ENCODE peak calls at places on chromosome 9, in eight cellular contexts. One of them, this sample, is unnamed.

GRCh38 chr9:18601956-18602355 is 128.0 kb downstream of the ADAMTSL1 start:
- DNase-seq in EL: no peak
- DNase-seq in hepatocyte: no peak
- DNase-seq in activated CD4-positive, alpha-beta T cell treated with anti-CD3 and anti-CD28 coated beads, Interleukin-2, amount 50 U/mL, for 1 hour: no peak
- DNase-seq in astrocyte: no peak
- DNase-seq in foreskin melanocyte: no peak
- DNase-seq in M059J: no peak
- DNase-seq in KBM-7: no peak
- DNase-seq in this sample: no peak

GRCh38 chr9:127965953-127966352 is 14.8 kb downstream of the EEIG1 start:
- DNase-seq in EL: no peak
- DNase-seq in hepatocyte: no peak
- DNase-seq in activated CD4-positive, alpha-beta T cell treated with anti-CD3 and anti-CD28 coated beads, Interleukin-2, amount 50 U/mL, for 1 hour: no peak
- DNase-seq in astrocyte: peak
- DNase-seq in foreskin melanocyte: no peak
- DNase-seq in M059J: no peak
- DNase-seq in KBM-7: no peak
- DNase-seq in this sample: no peak

GRCh38 chr9:115531410-115532130 is 413.6 kb upstream of the TNC start:
- DNase-seq in EL: peak
- DNase-seq in hepatocyte: no peak
- DNase-seq in activated CD4-positive, alpha-beta T cell treated with anti-CD3 and anti-CD28 coated beads, Interleukin-2, amount 50 U/mL, for 1 hour: no peak
- DNase-seq in astrocyte: peak
- DNase-seq in foreskin melanocyte: no peak
- DNase-seq in M059J: peak
- DNase-seq in KBM-7: no peak
- DNase-seq in this sample: peak

GRCh38 chr9:96331236-96331947 is 29.4 kb upstream of the HSD17B3 start:
- DNase-seq in EL: peak
- DNase-seq in hepatocyte: no peak
- DNase-seq in activated CD4-positive, alpha-beta T cell treated with anti-CD3 and anti-CD28 coated beads, Interleukin-2, amount 50 U/mL, for 1 hour: no peak
- DNase-seq in astrocyte: peak
- DNase-seq in foreskin melanocyte: no peak
- DNase-seq in M059J: peak
- DNase-seq in KBM-7: no peak
- DNase-seq in this sample: peak

GRCh38 chr9:10268500-10269485 is 344.0 kb downstream of the PTPRD start:
- DNase-seq in EL: no peak
- DNase-seq in hepatocyte: peak
- DNase-seq in activated CD4-positive, alpha-beta T cell treated with anti-CD3 and anti-CD28 coated beads, Interleukin-2, amount 50 U/mL, for 1 hour: no peak
- DNase-seq in astrocyte: peak
- DNase-seq in foreskin melanocyte: peak
- DNase-seq in M059J: no peak
- DNase-seq in KBM-7: peak
- DNase-seq in this sample: no peak

GRCh38 chr9:80351612-80352011 is 779.8 kb downstream of the TLE4 start:
- DNase-seq in EL: no peak
- DNase-seq in hepatocyte: no peak
- DNase-seq in activated CD4-positive, alpha-beta T cell treated with anti-CD3 and anti-CD28 coated beads, Interleukin-2, amount 50 U/mL, for 1 hour: no peak
- DNase-seq in astrocyte: no peak
- DNase-seq in foreskin melanocyte: no peak
- DNase-seq in M059J: no peak
- DNase-seq in KBM-7: no peak
- DNase-seq in this sample: no peak

GRCh38 chr9:37984672-37985611 is 81.0 kb upstream of the SLC25A51 start:
- DNase-seq in EL: peak
- DNase-seq in hepatocyte: no peak
- DNase-seq in activated CD4-positive, alpha-beta T cell treated with anti-CD3 and anti-CD28 coated beads, Interleukin-2, amount 50 U/mL, for 1 hour: no peak
- DNase-seq in astrocyte: peak
- DNase-seq in foreskin melanocyte: no peak
- DNase-seq in M059J: peak
- DNase-seq in KBM-7: no peak
- DNase-seq in this sample: no peak

GRCh38 chr9:107638922-107639321 is 149.4 kb upstream of the KLF4 start:
- DNase-seq in EL: peak
- DNase-seq in hepatocyte: peak
- DNase-seq in activated CD4-positive, alpha-beta T cell treated with anti-CD3 and anti-CD28 coated beads, Interleukin-2, amount 50 U/mL, for 1 hour: no peak
- DNase-seq in astrocyte: peak
- DNase-seq in foreskin melanocyte: peak
- DNase-seq in M059J: no peak
- DNase-seq in KBM-7: no peak
- DNase-seq in this sample: peak

GRCh38 chr9:127954831-127955293 is 17.2 kb upstream of the DPM2 start:
- DNase-seq in EL: no peak
- DNase-seq in hepatocyte: no peak
- DNase-seq in activated CD4-positive, alpha-beta T cell treated with anti-CD3 and anti-CD28 coated beads, Interleukin-2, amount 50 U/mL, for 1 hour: no peak
- DNase-seq in astrocyte: no peak
- DNase-seq in foreskin melanocyte: no peak
- DNase-seq in M059J: no peak
- DNase-seq in KBM-7: no peak
- DNase-seq in this sample: no peak

GRCh38 chr9:11233693-11234092 is 620.9 kb upstream of the PTPRD start:
- DNase-seq in EL: no peak
- DNase-seq in hepatocyte: no peak
- DNase-seq in activated CD4-positive, alpha-beta T cell treated with anti-CD3 and anti-CD28 coated beads, Interleukin-2, amount 50 U/mL, for 1 hour: no peak
- DNase-seq in astrocyte: no peak
- DNase-seq in foreskin melanocyte: no peak
- DNase-seq in M059J: no peak
- DNase-seq in KBM-7: no peak
- DNase-seq in this sample: no peak

GRCh38 chr9:135757356-135757755 is 55.4 kb downstream of the KCNT1 start:
- DNase-seq in EL: no peak
- DNase-seq in hepatocyte: no peak
- DNase-seq in activated CD4-positive, alpha-beta T cell treated with anti-CD3 and anti-CD28 coated beads, Interleukin-2, amount 50 U/mL, for 1 hour: no peak
- DNase-seq in astrocyte: no peak
- DNase-seq in foreskin melanocyte: no peak
- DNase-seq in M059J: no peak
- DNase-seq in KBM-7: no peak
- DNase-seq in this sample: no peak

GRCh38 chr9:124038239-124038638 is 26.7 kb downstream of the LHX2 start:
- DNase-seq in EL: no peak
- DNase-seq in hepatocyte: no peak
- DNase-seq in activated CD4-positive, alpha-beta T cell treated with anti-CD3 and anti-CD28 coated beads, Interleukin-2, amount 50 U/mL, for 1 hour: no peak
- DNase-seq in astrocyte: no peak
- DNase-seq in foreskin melanocyte: no peak
- DNase-seq in M059J: peak
- DNase-seq in KBM-7: no peak
- DNase-seq in this sample: peak

GRCh38 chr9:852539-852938 is 11.0 kb downstream of the DMRT1 start:
- DNase-seq in EL: no peak
- DNase-seq in hepatocyte: no peak
- DNase-seq in activated CD4-positive, alpha-beta T cell treated with anti-CD3 and anti-CD28 coated beads, Interleukin-2, amount 50 U/mL, for 1 hour: no peak
- DNase-seq in astrocyte: no peak
- DNase-seq in foreskin melanocyte: no peak
- DNase-seq in M059J: no peak
- DNase-seq in KBM-7: no peak
- DNase-seq in this sample: no peak

This sample was measured in trophoblast cell.